ENCODE peak calls at places on chromosomes 13 and 19, in five cellular contexts. One of them, this sample, is unnamed.

GRCh38 chr19:38270587-38271167 is 6.3 kb downstream of the SPINT2 start:
- DNase-seq in NCI-H82: no peak
- DNase-seq in neuronal stem cell: no peak
- DNase-seq in AG09309: no peak
- DNase-seq in AG08395: peak
- DNase-seq in this sample: no peak

GRCh38 chr19:48182434-48182833 is 12.0 kb downstream of the ZSWIM9 start:
- DNase-seq in NCI-H82: no peak
- DNase-seq in neuronal stem cell: no peak
- DNase-seq in AG09309: no peak
- DNase-seq in AG08395: no peak
- DNase-seq in this sample: no peak

GRCh38 chr19:48991011-48991609 is 2.0 kb downstream of the GYS1 start:
- DNase-seq in NCI-H82: no peak
- DNase-seq in neuronal stem cell: no peak
- DNase-seq in AG09309: no peak
- DNase-seq in AG08395: no peak
- DNase-seq in this sample: no peak

GRCh38 chr19:53977991-53978731 is 13.3 kb upstream of the CACNG6 start:
- DNase-seq in NCI-H82: no peak
- DNase-seq in neuronal stem cell: peak
- DNase-seq in AG09309: peak
- DNase-seq in AG08395: peak
- DNase-seq in this sample: peak

GRCh38 chr19:17997969-17998826 is 9.8 kb upstream of the ARRDC2 start:
- DNase-seq in NCI-H82: no peak
- DNase-seq in neuronal stem cell: no peak
- DNase-seq in AG09309: no peak
- DNase-seq in AG08395: no peak
- DNase-seq in this sample: no peak

GRCh38 chr19:15107056-15108010 is at the start of gene SYDE1:
- DNase-seq in NCI-H82: no peak
- DNase-seq in neuronal stem cell: peak
- DNase-seq in AG09309: no peak
- DNase-seq in AG08395: peak
- DNase-seq in this sample: peak

GRCh38 chr19:17950310-17951150 is 16.4 kb upstream of the KCNN1 start:
- DNase-seq in NCI-H82: peak
- DNase-seq in neuronal stem cell: no peak
- DNase-seq in AG09309: no peak
- DNase-seq in AG08395: no peak
- DNase-seq in this sample: no peak

GRCh38 chr13:24192036-24192810 is 31.7 kb downstream of the SPATA13 start:
- DNase-seq in NCI-H82: no peak
- DNase-seq in neuronal stem cell: no peak
- DNase-seq in AG09309: no peak
- DNase-seq in AG08395: no peak
- DNase-seq in this sample: no peak

GRCh38 chr13:78999494-78999893 is 340.5 kb upstream of the OBI1 start:
- DNase-seq in NCI-H82: no peak
- DNase-seq in neuronal stem cell: no peak
- DNase-seq in AG09309: no peak
- DNase-seq in AG08395: no peak
- DNase-seq in this sample: no peak

GRCh38 chr13:66138172-66138811 is 1091.8 kb downstream of the PCDH9 start:
- DNase-seq in NCI-H82: no peak
- DNase-seq in neuronal stem cell: no peak
- DNase-seq in AG09309: no peak
- DNase-seq in AG08395: no peak
- DNase-seq in this sample: no peak